ENCODE peak calls at places on chromosomes 1 and 21, in eight cellular contexts. C is cardiac muscle cell, W is OCI-LY7, T is mammary epithelial cell, Y is hepatocyte, S is stomach, Q is heart left ventricle, B is lung. M is an unnamed sample.

GRCh38 chr21:45013271-45013841 is 61.0 kb upstream of the ADARB1 start:
- DNase-seq in S (no peak), B (no peak), T (no peak), W (no peak), Q (no peak), Y (peak; percentile 77), C (no peak), M (peak; percentile 10)

GRCh38 chr1:33841516-33841915 is 22.4 kb upstream of the HMGB4 start:
- DNase-seq in T (no peak), B (peak; percentile 39), C (no peak), W (no peak), Y (no peak), Q (no peak), S (no peak), M (no peak)

GRCh38 chr21:17519208-17519738 is 6.4 kb downstream of the CXADR start:
- DNase-seq in C (no peak), T (no peak), S (no peak), B (no peak), Y (no peak), Q (no peak), W (no peak), M (no peak)

GRCh38 chr21:36103434-36103833 is 31.4 kb upstream of the CBR3 start:
- DNase-seq in W (no peak), Q (no peak), T (no peak), S (no peak), Y (no peak), B (no peak), C (no peak), M (no peak)

GRCh38 chr1:5658340-5659316 is 333.6 kb downstream of the NPHP4 start:
- DNase-seq in T (no peak), Q (no peak), S (no peak), C (no peak), W (no peak), B (no peak), Y (peak; percentile 12), M (no peak)

GRCh38 chr1:215076312-215076711 is 6.2 kb upstream of the KCNK2 start:
- DNase-seq in Q (no peak), T (peak; percentile 50), B (no peak), W (peak; percentile 1), S (no peak), C (peak; percentile 23), Y (peak; percentile 35), M (no peak)

GRCh38 chr21:33261635-33262034 is 4.5 kb upstream of the IL10RB start:
- DNase-seq in W (peak; percentile 32), T (no peak), B (no peak), Y (no peak), Q (no peak), S (no peak), C (no peak), M (no peak)

GRCh38 chr1:225447001-225447615 is 19.3 kb upstream of the LBR start:
- DNase-seq in W (no peak), Q (no peak), B (no peak), C (no peak), S (no peak), Y (no peak), T (no peak), M (no peak)

GRCh38 chr1:101363891-101364318 is 127.1 kb downstream of the S1PR1 start:
- DNase-seq in W (no peak), B (no peak), S (no peak), Q (no peak), T (no peak), Y (no peak), C (no peak), M (no peak)

GRCh38 chr1:71049951-71050598 is 2.5 kb upstream of the PTGER3 start:
- DNase-seq in C (peak; percentile 78), Q (no peak), W (peak; percentile 68), B (no peak), T (peak; percentile 49), S (no peak), Y (peak; percentile 80), M (no peak)

GRCh38 chr1:27478098-27478497 is 11.9 kb downstream of the WASF2 start:
- DNase-seq in Q (no peak), B (no peak), C (no peak), T (no peak), S (no peak), Y (no peak), W (no peak), M (no peak)

GRCh38 chr1:42163114-42163513 is 1.4 kb downstream of the GUCA2A start:
- DNase-seq in B (no peak), S (no peak), T (no peak), Q (no peak), C (no peak), Y (no peak), W (no peak), M (no peak)

GRCh38 chr1:203200059-203200553 is 13.6 kb upstream of the CHI3L1 start:
- DNase-seq in B (peak; percentile 41), Y (no peak), W (no peak), C (no peak), S (peak; percentile 18), T (peak; percentile 72), Q (no peak), M (no peak)

GRCh38 chr1:170562644-170563338 is 30.8 kb downstream of the GORAB start:
- DNase-seq in B (peak; percentile 48), T (peak; percentile 80), S (no peak), Q (peak; percentile 70), C (no peak), Y (peak; percentile 68), W (no peak), M (peak; percentile 44)

GRCh38 chr1:44044071-44044801 is 13.0 kb upstream of the SLC6A9 start:
- DNase-seq in C (no peak), W (no peak), S (no peak), Y (no peak), B (no peak), Q (no peak), T (peak; percentile 60), M (no peak)

GRCh38 chr1:73943270-73943669 is 254.7 kb downstream of the LRRIQ3 start:
- DNase-seq in B (no peak), Q (no peak), C (no peak), Y (peak; percentile 3), T (no peak), W (no peak), S (no peak), M (no peak)

GRCh38 chr1:183840140-183840539 is 35.2 kb downstream of the RGL1 start:
- DNase-seq in Q (no peak), B (no peak), T (peak; percentile 59), Y (no peak), C (no peak), S (no peak), W (no peak), M (no peak)

GRCh38 chr1:197976368-197976767 is 59.2 kb downstream of the LHX9 start:
- DNase-seq in C (no peak), Q (no peak), T (peak; percentile 63), S (no peak), Y (no peak), B (no peak), W (no peak), M (no peak)

GRCh38 chr21:32516729-32517649 is 68.3 kb downstream of the TCP10L start:
- DNase-seq in T (peak; percentile 41), Y (peak; percentile 28), C (no peak), B (no peak), S (no peak), W (no peak), Q (peak; percentile 50), M (no peak)

GRCh38 chr1:238546118-238546517 is 655.4 kb upstream of the ZP4 start:
- DNase-seq in W (no peak), Q (no peak), Y (no peak), C (no peak), B (no peak), T (no peak), S (no peak), M (no peak)

GRCh38 chr1:111510003-111510380 is 6.6 kb upstream of the ADORA3 start:
- DNase-seq in S (no peak), B (no peak), Y (peak; percentile 2), T (no peak), W (no peak), C (peak; percentile 14), Q (peak; percentile 83), M (peak; percentile 72)

GRCh38 chr1:107058245-107059032 is 2.0 kb downstream of the PRMT6 start:
- DNase-seq in Q (no peak), W (peak; percentile 15), C (no peak), S (no peak), B (no peak), Y (no peak), T (no peak), M (no peak)

GRCh38 chr1:156571261-156571958 is 955 bp downstream of the IQGAP3 start:
- DNase-seq in T (peak; percentile 74), S (no peak), B (no peak), Q (no peak), C (no peak), W (no peak), Y (peak; percentile 69), M (no peak)

GRCh38 chr1:173062156-173062938 is 11.6 kb upstream of the TNFSF18 start:
- DNase-seq in S (no peak), C (no peak), W (no peak), Q (no peak), B (no peak), Y (peak; percentile 15), T (peak; percentile 93), M (no peak)

DNA sequence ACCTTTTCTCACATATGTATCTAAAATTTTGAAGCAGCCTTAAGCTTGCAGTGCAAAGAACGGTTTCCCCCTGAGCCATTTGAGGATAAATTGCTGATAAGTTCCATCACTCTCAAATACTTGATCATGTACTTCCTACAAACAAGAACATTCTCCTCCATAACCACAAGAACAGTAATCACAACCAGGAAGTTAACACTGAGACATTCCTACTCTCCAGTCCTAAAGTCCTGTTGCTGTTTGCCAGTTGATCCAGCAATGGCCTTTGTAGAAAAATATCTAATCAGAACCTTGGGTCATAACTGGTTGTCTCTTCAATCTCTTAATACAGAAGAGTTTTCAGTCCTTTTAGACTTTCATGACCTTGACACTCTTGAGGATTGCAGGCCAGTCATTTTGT is 34.4 kb downstream of the CAMTA1 start:
- DNase-seq in S (no peak), T (no peak), Y (no peak), B (no peak), C (no peak), W (no peak), Q (no peak), M (no peak)
- TF ChIP-seq CTCF in S (no peak), T (no peak), Y (no peak), B (no peak), C (no peak), W (no peak), Q (no peak), M (no peak)

GRCh38 chr1:31027693-31028526 is 37.6 kb downstream of the PUM1 start:
- DNase-seq in S (no peak), T (no peak), W (peak; percentile 62), B (no peak), Q (no peak), C (peak; percentile 36), Y (no peak), M (no peak)
- H3K36me3 ChIP-seq in S (no peaks in the 10 kb centered on the region), T (peaks cover 22% of the 10 kb centered on the region), W (peaks cover 78% of the 10 kb centered on the region), B (no peaks in the 10 kb centered on the region), Q (no peaks in the 10 kb centered on the region), C (peaks cover 5% of the 10 kb centered on the region), Y (no peaks in the 10 kb centered on the region), M (no peaks in the 10 kb centered on the region)

GRCh38 chr1:240608707-240609106 is 3.2 kb downstream of the GREM2 start:
- DNase-seq in C (peak; percentile 48), B (no peak), W (peak; percentile 4), Q (no peak), Y (peak; percentile 18), S (no peak), T (no peak), M (no peak)
- TF ChIP-seq CTCF in C (peak; percentile 20), B (no peak), W (peak; percentile 63), Q (no peak), Y (peak; percentile 53), S (no peak), T (no peak), M (no peak)

GRCh38 chr1:999797-1000356 is at the start of gene HES4:
- DNase-seq in C (peak; percentile 97), T (peak; percentile 82), S (peak; percentile 93), B (peak; percentile 91), Q (peak; percentile 95), W (no peak), Y (peak; percentile 97), M (peak; percentile 95)
- H3K36me3 ChIP-seq in C (no peaks in the 10 kb centered on the region), T (no peaks in the 10 kb centered on the region), S (no peaks in the 10 kb centered on the region), B (no peaks in the 10 kb centered on the region), Q (no peaks in the 10 kb centered on the region), W (no peaks in the 10 kb centered on the region), Y (no peaks in the 10 kb centered on the region), M (no peaks in the 10 kb centered on the region)

M was measured in left ventricle myocardium inferior.